ENCODE peak calls at places on chromosomes 13 and 19, in six cellular contexts. Y is NCI-H510A; R is lower lobe of right lung; Q is stimulated activated CD8-positive, alpha-beta memory T cell treated with anti-CD3 and anti-CD28 coated beads, Interleukin-15, amount 100 ng/mL, for 24 hours; L is EH; F is lower leg skin. V is an unnamed sample.

GRCh38 chr13:48797761-48798160 is 144.0 kb downstream of the CYSLTR2 start:
- DNase-seq in Y (no peak), R (no peak), Q (no peak), L (no peak), F (no peak), V (no peak)

GRCh38 chr13:43580280-43580679 is 206.5 kb downstream of the ENOX1 start:
- DNase-seq in Y (no peak), R (no peak), Q (no peak), L (no peak), F (no peak), V (no peak)

GRCh38 chr19:7916137-7916907 is 1.7 kb downstream of the TGFBR3L start:
- DNase-seq in Y (peak; percentile 43), R (peak; percentile 67), Q (no peak), L (peak; percentile 45), F (no peak), V (no peak)

GRCh38 chr13:36718146-36718545 is 44.3 kb downstream of the SERTM1 start:
- DNase-seq in Y (no peak), R (no peak), Q (no peak), L (no peak), F (no peak), V (peak; percentile 73)

GRCh38 chr13:32381539-32381938 is 46.4 kb downstream of the N4BP2L1 start:
- DNase-seq in Y (no peak), R (no peak), Q (no peak), L (peak; percentile 30), F (no peak), V (peak; percentile 61)

GRCh38 chr19:4295972-4296771 is 6.0 kb downstream of the TMIGD2 start:
- DNase-seq in Y (no peak), R (no peak), Q (no peak), L (no peak), F (no peak), V (no peak)

GRCh38 chr13:45162821-45163220 is 38.0 kb downstream of the KCTD4 start:
- DNase-seq in Y (no peak), R (no peak), Q (no peak), L (peak; percentile 76), F (no peak), V (peak; percentile 87)

GRCh38 chr19:21082011-21082975 is at the start of gene ZNF714:
- DNase-seq in Y (peak; percentile 95), R (peak; percentile 85), Q (peak; percentile 52), L (peak; percentile 96), F (peak; percentile 93), V (peak; percentile 80)

GRCh38 chr13:29508130-29508873 is 87.2 kb downstream of the SLC7A1 start:
- DNase-seq in Y (peak; percentile 13), R (peak; percentile 83), Q (peak; percentile 54), L (peak; percentile 84), F (peak; percentile 88), V (peak; percentile 91)

GRCh38 chr13:44465318-44465717 is 91.7 kb downstream of the SERP2 start:
- DNase-seq in Y (no peak), R (no peak), Q (no peak), L (peak; percentile 22), F (no peak), V (no peak)

GRCh38 chr19:18230941-18231734 is 4.9 kb upstream of the PDE4C start:
- DNase-seq in Y (no peak), R (no peak), Q (no peak), L (no peak), F (no peak), V (no peak)

GRCh38 chr13:33531484-33531883 is 245.9 kb upstream of the STARD13 start:
- DNase-seq in Y (no peak), R (no peak), Q (no peak), L (no peak), F (no peak), V (no peak)

GRCh38 chr13:99505814-99506269 is 4.6 kb downstream of the TM9SF2 start:
- DNase-seq in Y (no peak), R (no peak), Q (no peak), L (peak; percentile 39), F (no peak), V (peak; percentile 45)

GRCh38 chr13:109196896-109197295 is 567.5 kb downstream of the MYO16 start:
- DNase-seq in Y (no peak), R (no peak), Q (no peak), L (no peak), F (no peak), V (no peak)

GRCh38 chr13:99916366-99917103 is 55.0 kb downstream of the ZIC5 start:
- DNase-seq in Y (no peak), R (no peak), Q (no peak), L (peak; percentile 70), F (no peak), V (peak; percentile 79)

GRCh38 chr19:1262687-1263123 is 6.4 kb upstream of the CIRBP start:
- DNase-seq in Y (no peak), R (no peak), Q (no peak), L (peak; percentile 63), F (no peak), V (no peak)

GRCh38 chr13:59354665-59355064 is 809.1 kb downstream of the DIAPH3 start:
- DNase-seq in Y (no peak), R (no peak), Q (no peak), L (no peak), F (no peak), V (no peak)

GRCh38 chr19:6318772-6319171 is 14.6 kb downstream of the ACER1 start:
- DNase-seq in Y (no peak), R (no peak), Q (no peak), L (peak; percentile 31), F (no peak), V (peak; percentile 7)

GRCh38 chr19:8004723-8005513 is 523 bp downstream of the ELAVL1 start:
- DNase-seq in Y (no peak), R (no peak), Q (no peak), L (peak; percentile 35), F (no peak), V (peak; percentile 24)

GRCh38 chr13:87674143-87674772 is 3.1 kb downstream of the SLITRK5 start:
- DNase-seq in Y (no peak), R (no peak), Q (no peak), L (no peak), F (no peak), V (no peak)

GRCh38 chr19:1992759-1993260 is 22.7 kb downstream of the BTBD2 start:
- DNase-seq in Y (no peak), R (peak; percentile 47), Q (peak; percentile 26), L (peak; percentile 11), F (no peak), V (no peak)

GRCh38 chr19:650121-650520 is 10.4 kb downstream of the FGF22 start:
- DNase-seq in Y (no peak), R (no peak), Q (no peak), L (no peak), F (no peak), V (no peak)

GRCh38 chr19:35715981-35716734 is 1.6 kb upstream of the KMT2B start:
- DNase-seq in Y (peak; percentile 32), R (peak; percentile 77), Q (no peak), L (peak; percentile 58), F (no peak), V (no peak)

GRCh38 chr13:100800283-100800875 is 125.8 kb upstream of the TMTC4 start:
- DNase-seq in Y (no peak), R (no peak), Q (no peak), L (no peak), F (no peak), V (no peak)

GRCh38 chr19:57755031-57755430 is 8.4 kb downstream of the ZNF776 start:
- DNase-seq in Y (no peak), R (no peak), Q (no peak), L (no peak), F (no peak), V (no peak)

GRCh38 chr13:113814435-113814821 is 49.4 kb downstream of the GAS6 start:
- DNase-seq in Y (no peak), R (no peak), Q (no peak), L (peak; percentile 66), F (no peak), V (peak; percentile 57)

GRCh38 chr13:41962994-41963393 is 2.1 kb upstream of the VWA8 start:
- DNase-seq in Y (no peak), R (no peak), Q (no peak), L (no peak), F (no peak), V (no peak)

GRCh38 chr19:19321143-19321577 is 531 bp downstream of the MAU2 start:
- DNase-seq in Y (no peak), R (no peak), Q (no peak), L (peak; percentile 33), F (no peak), V (peak; percentile 15)

GRCh38 chr19:5030136-5030820 is 61.4 kb downstream of the KDM4B start:
- DNase-seq in Y (no peak), R (no peak), Q (no peak), L (no peak), F (no peak), V (no peak)